ENCODE peak calls at places on chromosome 10, in five cellular contexts. Y, J, U, N and W are unnamed samples.

GRCh38 chr10:30502266-30503058 is 68.5 kb downstream of the MAP3K8 start:
- DNase-seq in N (no peak), J (no peak), U (no peak), Y (peak), W (no peak)

GRCh38 chr10:22325948-22326702 is 5.2 kb downstream of the BMI1 start:
- DNase-seq in U (no peak), Y (no peak), N (no peak), J (no peak), W (no peak)

GRCh38 chr10:23516530-23516929 is 77.7 kb downstream of the OTUD1 start:
- DNase-seq in U (no peak), Y (peak), J (peak), N (peak), W (no peak)

GRCh38 chr10:110512461-110513187 is 14.9 kb downstream of the DUSP5 start:
- DNase-seq in N (no peak), J (peak), Y (peak), U (no peak), W (no peak)

GRCh38 chr10:88670497-88670896 is 6.3 kb downstream of the LIPF start:
- DNase-seq in Y (no peak), N (no peak), J (no peak), U (no peak), W (no peak)

GRCh38 chr10:31358688-31359330 is 39.8 kb downstream of the ZEB1 start:
- DNase-seq in U (no peak), N (no peak), Y (peak), J (no peak), W (no peak)

GRCh38 chr10:13857465-13857864 is 270.7 kb downstream of the PRPF18 start:
- DNase-seq in Y (no peak), J (no peak), U (no peak), N (no peak), W (no peak)

GRCh38 chr10:30550967-30551815 is 78.4 kb downstream of the LYZL2 start:
- DNase-seq in N (no peak), J (no peak), Y (no peak), U (no peak), W (no peak)

GRCh38 chr10:89337493-89337892 is 9.7 kb downstream of the IFIT3 start:
- DNase-seq in Y (no peak), J (peak), N (no peak), U (no peak), W (no peak)

GRCh38 chr10:76632158-76633051 is 1005.2 kb downstream of the KCNMA1 start:
- DNase-seq in N (peak), J (peak), U (no peak), Y (no peak), W (no peak)

GRCh38 chr10:16751244-16751643 is 66.0 kb downstream of the RSU1 start:
- DNase-seq in Y (no peak), U (no peak), J (no peak), N (no peak), W (no peak)

GRCh38 chr10:117346574-117346973 is 28.7 kb downstream of the PDZD8 start:
- DNase-seq in Y (no peak), U (no peak), J (no peak), N (no peak), W (no peak)

GRCh38 chr10:25304606-25305005 is 129.8 kb downstream of the GPR158 start:
- DNase-seq in N (no peak), Y (no peak), U (no peak), J (peak), W (no peak)

GRCh38 chr10:44253769-44254462 is 131.0 kb downstream of the CXCL12 start:
- DNase-seq in N (no peak), J (peak), Y (peak), U (no peak), W (no peak)

GRCh38 chr10:60942604-60943269 is 1.2 kb downstream of the RHOBTB1 start:
- DNase-seq in J (no peak), Y (peak), U (no peak), N (peak), W (no peak)

GRCh38 chr10:48456808-48457761 is 147.8 kb downstream of the ARHGAP22 start:
- DNase-seq in Y (no peak), N (peak), U (peak), J (no peak), W (no peak)

GRCh38 chr10:110273474-110273873 is 31.2 kb downstream of the SMNDC1 start:
- DNase-seq in N (no peak), J (peak), U (no peak), Y (peak), W (no peak)

GRCh38 chr10:5151076-5151475 is 33.9 kb downstream of the AKR1C8 start:
- DNase-seq in N (no peak), Y (no peak), J (peak), U (no peak), W (no peak)

GRCh38 chr10:91420868-91421267 is 10.7 kb downstream of the HECTD2 start:
- DNase-seq in J (peak), Y (peak), N (no peak), U (no peak), W (no peak)

GRCh38 chr10:44114441-44114840 is 270.5 kb downstream of the CXCL12 start:
- DNase-seq in N (no peak), U (no peak), J (no peak), Y (no peak), W (no peak)

GRCh38 chr10:28169525-28169924 is 133.3 kb downstream of the MPP7 start:
- DNase-seq in J (no peak), U (no peak), Y (no peak), N (no peak), W (no peak)

GRCh38 chr10:113665806-113666354 is 2.0 kb upstream of the NRAP start:
- DNase-seq in Y (peak), J (peak), N (no peak), U (no peak), W (no peak)

GRCh38 chr10:21587391-21587790 is 53.4 kb downstream of the MLLT10 start:
- DNase-seq in Y (no peak), N (no peak), J (no peak), U (no peak), W (no peak)

GRCh38 chr10:68900427-68901105 is 549 bp upstream of the DDX50 start:
- DNase-seq in J (no peak), Y (no peak), U (no peak), N (no peak), W (no peak)

GRCh38 chr10:68899186-68899745 is 1.8 kb upstream of the DDX50 start:
- DNase-seq in Y (no peak), N (no peak), U (no peak), J (no peak), W (no peak)

GRCh38 chr10:68902382-68902781 is 1.3 kb downstream of the DDX50 start:
- DNase-seq in U (no peak), N (no peak), Y (no peak), J (no peak), W (no peak)

GRCh38 chr10:68897336-68897741 is 3.8 kb upstream of the DDX50 start:
- DNase-seq in U (no peak), J (peak), N (peak), Y (peak), W (peak)

DNA sequence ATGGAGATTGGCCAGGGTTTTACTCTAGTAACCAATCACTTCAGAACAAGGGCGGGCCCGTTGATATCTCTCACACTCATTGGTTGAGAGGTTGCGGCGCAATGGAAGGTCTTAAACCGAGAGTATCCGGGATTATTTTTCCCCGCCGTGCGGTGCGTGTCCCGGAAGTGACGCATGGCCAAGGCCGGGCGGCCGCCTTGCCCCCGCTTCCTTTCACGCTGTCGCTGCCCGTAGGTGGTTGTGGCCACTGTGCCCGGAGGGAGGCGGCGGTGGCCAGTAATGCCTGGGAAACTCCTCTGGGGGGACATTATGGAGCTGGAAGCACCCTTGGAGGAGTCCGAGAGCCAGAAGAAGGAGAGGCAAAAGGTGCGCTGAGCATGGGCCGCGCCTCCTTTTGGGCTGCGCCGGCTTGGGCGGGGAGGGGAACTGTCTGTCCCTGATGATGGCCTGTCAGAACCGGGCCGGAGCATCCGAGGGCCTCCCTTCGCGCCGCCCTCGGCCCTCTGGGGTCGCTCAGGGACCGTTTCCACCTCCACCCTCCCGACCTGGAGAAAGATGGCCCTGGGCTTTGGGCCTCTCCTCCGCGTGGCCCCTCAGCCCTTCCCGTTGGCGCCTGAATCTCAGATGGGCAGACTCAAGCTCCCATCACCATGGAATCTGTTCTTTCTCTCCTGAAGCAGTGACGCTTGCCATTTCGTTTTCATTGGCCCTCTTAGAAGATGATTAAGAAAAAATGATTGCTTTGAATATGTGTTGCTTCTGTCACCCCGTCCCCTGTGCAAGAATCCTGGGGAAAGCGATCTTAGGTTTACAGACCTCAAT is at the start of gene DDX50:
- DNase-seq in J (peak), N (peak), Y (peak), U (peak), W (peak)
- TF ChIP-seq CTCF in J (no peak), N (no peak), Y (no peak), U (no peak), W (peak)

GRCh38 chr10:26566525-26567348 is 128.6 kb downstream of the APBB1IP start:
- DNase-seq in J (no peak), U (no peak), Y (no peak), N (peak), W (peak)
- TF ChIP-seq CTCF in J (no peak), U (no peak), Y (no peak), N (no peak), W (no peak)

GRCh38 chr10:124138883-124139348 is 45.5 kb upstream of the CHST15 start:
- DNase-seq in N (no peak), U (no peak), Y (no peak), J (no peak), W (no peak)
- TF ChIP-seq CTCF in N (no peak), U (no peak), Y (no peak), J (no peak), W (no peak)

GRCh38 chr10:107144490-107144889 is 20.0 kb downstream of the SORCS1 start:
- DNase-seq in J (peak), N (peak), U (no peak), Y (no peak), W (peak)
- TF ChIP-seq CTCF in J (no peak), N (peak), U (no peak), Y (no peak), W (peak)

GRCh38 chr10:78863601-78864239 is 205.0 kb upstream of the ZMIZ1 start:
- DNase-seq in U (peak), N (no peak), Y (no peak), J (no peak), W (no peak)
- TF ChIP-seq CTCF in U (no peak), N (no peak), Y (no peak), J (no peak), W (no peak)

GRCh38 chr10:132186488-132187413 is at the start of gene DPYSL4:
- DNase-seq in U (no peak), N (peak), J (no peak), Y (no peak), W (no peak)
- TF ChIP-seq CTCF in U (peak), N (no peak), J (no peak), Y (no peak), W (no peak)

GRCh38 chr10:129035052-129035805 is 431.8 kb upstream of the MGMT start:
- DNase-seq in Y (peak), N (no peak), U (no peak), J (peak), W (no peak)
- TF ChIP-seq CTCF in Y (no peak), N (no peak), U (no peak), J (no peak), W (no peak)

DNA sequence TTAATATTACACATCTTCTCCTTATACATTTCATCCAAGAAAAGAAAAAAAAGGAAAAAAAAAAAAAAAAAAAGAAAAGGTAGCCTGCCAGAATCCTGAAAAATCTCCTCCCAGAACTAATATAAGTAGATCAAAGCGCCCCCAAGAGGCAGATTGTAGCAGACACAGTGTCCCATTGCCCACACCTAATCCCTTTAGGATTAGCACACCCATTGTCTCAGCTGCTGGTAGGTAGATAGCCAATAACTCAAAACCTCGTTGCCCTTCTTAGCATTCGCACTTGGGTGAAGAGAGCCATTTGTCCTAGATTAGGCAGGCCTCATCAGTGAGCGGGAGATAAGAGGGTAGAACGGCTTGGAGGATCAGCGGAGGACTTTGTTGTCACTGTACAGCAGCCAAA is 100.2 kb upstream of the SORCS1 start:
- DNase-seq in N (no peak), U (no peak), J (peak), Y (no peak), W (no peak)
- TF ChIP-seq CTCF in N (no peak), U (no peak), J (no peak), Y (no peak), W (no peak)

GRCh38 chr10:6203331-6204062 is 765 bp downstream of the PFKFB3 start:
- DNase-seq in J (peak), N (peak), U (no peak), Y (peak), W (peak)
- TF ChIP-seq CTCF in J (peak), N (no peak), U (peak), Y (peak), W (peak)

DNA sequence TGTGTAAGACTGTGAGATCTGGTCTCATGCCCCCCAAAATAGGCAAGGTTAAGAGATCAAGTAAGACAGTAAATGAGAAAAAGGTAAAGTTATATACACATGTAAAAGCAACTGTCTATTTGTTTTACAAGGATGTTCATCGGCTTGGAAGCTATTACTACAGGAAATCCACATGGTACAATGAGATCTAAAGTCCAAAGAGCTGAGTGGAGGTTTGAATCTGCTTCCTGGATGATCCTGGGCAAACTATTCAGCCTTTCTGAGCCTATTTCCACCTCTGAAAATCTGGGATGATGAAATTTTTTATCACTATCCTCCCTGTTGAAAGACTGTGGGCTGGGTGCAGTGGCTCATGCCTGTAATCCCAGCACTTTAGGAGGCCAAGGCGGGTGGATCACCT is 123.0 kb downstream of the IDE start:
- DNase-seq in J (no peak), N (no peak), Y (no peak), U (no peak), W (no peak)
- TF ChIP-seq CTCF in J (no peak), N (no peak), Y (no peak), U (no peak), W (no peak)